ENCODE peak calls at places on chromosomes 2 and 18, in ten cellular contexts. S, V, X, I, C, U, T, L, B and E are unnamed samples.

GRCh38 chr2:95382128-95382645 is 20.3 kb upstream of the FAHD2A start:
- DNase-seq in I (no peak), B (no peak), U (no peak), X (peak), L (no peak), C (no peak), S (no peak), T (peak), V (no peak), E (no peak)

GRCh38 chr2:45874324-45874723 is 222.8 kb downstream of the PRKCE start:
- DNase-seq in I (no peak), C (no peak), T (peak), S (no peak), L (no peak), B (peak), U (no peak), V (peak), X (no peak), E (no peak)

GRCh38 chr2:112433932-112434730 is 686 bp upstream of the RGPD8 start:
- DNase-seq in X (no peak), S (no peak), I (no peak), B (no peak), T (no peak), L (no peak), C (no peak), U (no peak), V (no peak), E (no peak)

GRCh38 chr2:223797811-223798721 is 39.3 kb downstream of the AP1S3 start:
- DNase-seq in S (peak), I (peak), T (no peak), V (no peak), B (no peak), U (no peak), C (no peak), X (no peak), L (no peak), E (no peak)

GRCh38 chr2:161030260-161031063 is 129.8 kb upstream of the TANK start:
- DNase-seq in C (peak), T (no peak), V (no peak), L (no peak), B (no peak), X (peak), S (peak), I (peak), U (no peak), E (no peak)

GRCh38 chr2:130846686-130847375 is 10.1 kb downstream of the ARHGEF4 start:
- DNase-seq in I (no peak), C (no peak), S (peak), L (no peak), T (no peak), U (no peak), X (no peak), V (no peak), B (no peak), E (no peak)

GRCh38 chr2:137981112-137981679 is 16.9 kb downstream of the HNMT start:
- DNase-seq in S (no peak), X (no peak), U (no peak), B (no peak), L (no peak), C (no peak), T (no peak), V (no peak), I (no peak), E (no peak)

GRCh38 chr2:45823723-45824206 is 172.3 kb downstream of the PRKCE start:
- DNase-seq in I (peak), S (no peak), B (peak), L (no peak), T (peak), C (no peak), X (no peak), V (peak), U (no peak), E (peak)

GRCh38 chr2:229715895-229716507 is 1.6 kb upstream of the DNER start:
- DNase-seq in U (no peak), T (no peak), C (no peak), I (peak), V (peak), L (no peak), B (no peak), S (peak), X (no peak), E (peak)

GRCh38 chr2:111072220-111072871 is 48.4 kb upstream of the BCL2L11 start:
- DNase-seq in B (no peak), C (peak), X (no peak), I (peak), T (no peak), L (no peak), S (peak), U (no peak), V (no peak), E (no peak)

GRCh38 chr2:88234760-88235159 is 64.6 kb downstream of the THNSL2 start:
- DNase-seq in V (no peak), X (no peak), L (no peak), B (no peak), S (no peak), T (no peak), I (no peak), C (no peak), U (no peak), E (no peak)

GRCh38 chr18:46720521-46720920 is 36.3 kb downstream of the ST8SIA5 start:
- DNase-seq in B (no peak), C (no peak), X (no peak), V (no peak), T (no peak), L (no peak), U (no peak), I (no peak), S (no peak), E (no peak)

GRCh38 chr2:120675460-120676130 is 60.1 kb upstream of the GLI2 start:
- DNase-seq in C (no peak), X (no peak), V (no peak), T (peak), B (peak), S (peak), U (no peak), L (no peak), I (peak), E (no peak)

GRCh38 chr18:68121826-68122225 is 593.1 kb downstream of the TMX3 start:
- DNase-seq in S (peak), L (no peak), I (no peak), U (no peak), V (no peak), B (no peak), X (no peak), C (no peak), T (no peak), E (no peak)

GRCh38 chr2:36411962-36412444 is 56.4 kb downstream of the CRIM1 start:
- DNase-seq in V (no peak), T (no peak), C (no peak), U (no peak), L (no peak), I (no peak), B (no peak), X (no peak), S (peak), E (no peak)

GRCh38 chr2:46276652-46277051 is 20.6 kb upstream of the EPAS1 start:
- DNase-seq in X (no peak), B (no peak), I (no peak), S (peak), U (no peak), C (no peak), V (no peak), L (no peak), T (no peak), E (no peak)

GRCh38 chr2:105388971-105389381 is 9.9 kb downstream of the FHL2 start:
- DNase-seq in B (no peak), C (no peak), S (peak), U (no peak), V (no peak), T (no peak), X (no peak), I (no peak), L (no peak), E (no peak)

GRCh38 chr18:69777248-69777647 is 170.4 kb downstream of the CD226 start:
- DNase-seq in C (no peak), U (no peak), I (no peak), L (no peak), S (no peak), X (no peak), T (no peak), B (no peak), V (no peak), E (no peak)

GRCh38 chr18:63119647-63120046 is 199.9 kb downstream of the BCL2 start:
- DNase-seq in L (no peak), I (peak), T (no peak), V (no peak), C (peak), B (no peak), X (no peak), S (peak), U (no peak), E (peak)

GRCh38 chr2:158923180-158923594 is 45.3 kb upstream of the TANC1 start:
- DNase-seq in B (no peak), L (no peak), S (peak), U (no peak), V (no peak), T (no peak), I (no peak), C (no peak), X (no peak), E (no peak)

GRCh38 chr18:48548404-48548771 is 9.6 kb downstream of the CTIF start:
- DNase-seq in L (no peak), U (no peak), S (no peak), B (no peak), X (no peak), T (peak), C (no peak), I (peak), V (no peak), E (no peak)

GRCh38 chr2:145091011-145091744 is 571.3 kb upstream of the ZEB2 start:
- DNase-seq in T (no peak), L (no peak), U (no peak), X (no peak), I (no peak), S (peak), B (no peak), V (no peak), C (no peak), E (no peak)

GRCh38 chr2:56244911-56245530 is 61.2 kb downstream of the CCDC85A start:
- DNase-seq in U (no peak), I (no peak), C (no peak), V (no peak), X (no peak), L (no peak), B (no peak), T (no peak), S (peak), E (no peak)

GRCh38 chr2:168559187-168559586 is 103.1 kb downstream of the CERS6 start:
- DNase-seq in U (no peak), C (no peak), L (no peak), X (no peak), I (no peak), V (no peak), S (peak), B (no peak), T (peak), E (no peak)

GRCh38 chr2:137968477-137969417 is 4.5 kb downstream of the HNMT start:
- DNase-seq in L (no peak), V (no peak), C (no peak), U (no peak), T (no peak), B (no peak), X (no peak), I (no peak), S (no peak), E (no peak)

GRCh38 chr2:67485431-67485830 is 88.3 kb downstream of the ETAA1 start:
- DNase-seq in I (no peak), C (no peak), V (no peak), T (no peak), L (no peak), B (no peak), S (peak), U (no peak), X (no peak), E (no peak)

GRCh38 chr2:174546519-174547506 is 50.8 kb downstream of the WIPF1 start:
- DNase-seq in V (no peak), X (no peak), L (peak), T (no peak), C (no peak), U (no peak), I (no peak), B (no peak), S (peak), E (peak)